ENCODE peak calls at places on chromosomes 3 and 15, in seven cellular contexts. M, F, A, C, Y, W and J are unnamed samples.

GRCh38 chr15:58221591-58222241 is 83.5 kb downstream of the AQP9 start:
- DNase-seq in C (no peak), M (peak; percentile 47), A (peak; percentile 83), W (no peak), F (no peak), Y (no peak), J (no peak)

GRCh38 chr3:135148431-135148830 is 353.4 kb downstream of the EPHB1 start:
- DNase-seq in M (no peak), F (no peak), C (no peak), W (no peak), Y (no peak), A (no peak), J (no peak)

GRCh38 chr3:20668411-20668810 is 482.4 kb upstream of the SGO1 start:
- DNase-seq in M (no peak), W (no peak), A (peak; percentile 59), C (no peak), F (no peak), Y (no peak), J (no peak)

GRCh38 chr15:83323296-83323711 is 38.8 kb upstream of the BNC1 start:
- DNase-seq in C (peak; percentile 88), A (no peak), W (no peak), M (peak; percentile 100), Y (no peak), F (peak; percentile 24), J (no peak)

GRCh38 chr3:14371573-14372474 is 30.6 kb upstream of the SLC6A6 start:
- DNase-seq in A (peak; percentile 78), F (peak; percentile 76), W (no peak), Y (no peak), C (peak; percentile 15), M (peak; percentile 90), J (no peak)

GRCh38 chr15:76342046-76342381 is 5.4 kb downstream of the ISL2 start:
- DNase-seq in C (no peak), F (no peak), M (no peak), Y (no peak), W (no peak), A (no peak), J (no peak)

GRCh38 chr15:57551717-57552677 is 39.7 kb upstream of the MYZAP start:
- DNase-seq in A (no peak), M (peak; percentile 91), C (peak; percentile 60), Y (no peak), W (no peak), F (peak; percentile 93), J (no peak)

GRCh38 chr3:46440531-46441294 is 24.0 kb downstream of the LTF start:
- DNase-seq in Y (no peak), F (no peak), C (no peak), A (peak; percentile 66), M (peak; percentile 56), W (no peak), J (no peak)

GRCh38 chr3:175433026-175433668 is 574.0 kb downstream of the NAALADL2 start:
- DNase-seq in W (no peak), M (peak; percentile 67), A (no peak), Y (no peak), F (no peak), C (peak; percentile 70), J (no peak)

GRCh38 chr15:77013786-77014136 is 18.8 kb downstream of the PSTPIP1 start:
- DNase-seq in C (no peak), A (no peak), W (peak; percentile 85), Y (peak; percentile 59), M (peak; percentile 31), F (no peak), J (peak; percentile 88)